ENCODE peak calls at places on chromosomes 12 and 14, in four cellular contexts. I, X, Q and T are unnamed samples.

GRCh38 chr12:107515446-107515958 is 170.1 kb upstream of the PWP1 start:
- DNase-seq in I (peak), X (peak), Q (peak), T (peak)

GRCh38 chr14:92497391-92497790 is 16.2 kb upstream of the RIN3 start:
- DNase-seq in I (no peak), X (no peak), Q (peak), T (no peak)

GRCh38 chr14:77647853-77648252 is 31.4 kb upstream of the SPTLC2 start:
- DNase-seq in I (no peak), X (no peak), Q (no peak), T (no peak)

GRCh38 chr12:1666685-1667162 is 24.1 kb upstream of the ADIPOR2 start:
- DNase-seq in I (no peak), X (peak), Q (no peak), T (no peak)

GRCh38 chr12:69880566-69880965 is 55.5 kb downstream of the MYRFL start:
- DNase-seq in I (peak), X (no peak), Q (no peak), T (peak)

GRCh38 chr14:92463141-92463540 is 50.4 kb upstream of the RIN3 start:
- DNase-seq in I (no peak), X (no peak), Q (peak), T (no peak)

GRCh38 chr12:123520567-123521474 is 12.7 kb downstream of the RILPL1 start:
- DNase-seq in I (no peak), X (no peak), Q (no peak), T (no peak)

GRCh38 chr12:118357327-118358007 is 15.2 kb downstream of the TAOK3 start:
- DNase-seq in I (peak), X (peak), Q (no peak), T (peak)

GRCh38 chr12:879641-880040 is 69.9 kb downstream of the RAD52 start:
- DNase-seq in I (peak), X (no peak), Q (no peak), T (peak)

GRCh38 chr12:95412826-95413311 is 61.1 kb upstream of the METAP2 start:
- DNase-seq in I (peak), X (no peak), Q (no peak), T (peak)

GRCh38 chr14:90053044-90053443 is 8.8 kb upstream of the KCNK13 start:
- DNase-seq in I (no peak), X (no peak), Q (no peak), T (no peak)

GRCh38 chr12:67966560-67966959 is 22.7 kb upstream of the IFNG-AS1 start:
- DNase-seq in I (no peak), X (peak), Q (no peak), T (no peak)

GRCh38 chr14:63499701-63500250 is 43.4 kb downstream of the PPP2R5E start:
- DNase-seq in I (peak), X (no peak), Q (no peak), T (no peak)

GRCh38 chr12:32365473-32366064 is 33.8 kb upstream of the FGD4 start:
- DNase-seq in I (peak), X (peak), Q (peak), T (peak)

GRCh38 chr14:93035917-93036651 is 79.6 kb downstream of the ITPK1 start:
- DNase-seq in I (peak), X (no peak), Q (no peak), T (peak)

GRCh38 chr12:113889076-113889475 is 77.0 kb downstream of the RBM19 start:
- DNase-seq in I (no peak), X (no peak), Q (no peak), T (peak)

GRCh38 chr14:92675421-92675820 is 73.0 kb downstream of the LGMN start:
- DNase-seq in I (no peak), X (peak), Q (no peak), T (no peak)

GRCh38 chr12:112303004-112303403 is 79.2 kb downstream of the HECTD4 start:
- DNase-seq in I (peak), X (peak), Q (no peak), T (peak)

GRCh38 chr12:20426191-20426590 is 57.9 kb downstream of the PDE3A start:
- DNase-seq in I (peak), X (no peak), Q (no peak), T (no peak)

GRCh38 chr14:96253140-96253539 is 2.9 kb upstream of the BDKRB1 start:
- DNase-seq in I (peak), X (no peak), Q (no peak), T (peak)

GRCh38 chr12:46499901-46500300 is 127.3 kb upstream of the SLC38A2 start:
- DNase-seq in I (no peak), X (peak), Q (no peak), T (no peak)

GRCh38 chr12:59119676-59120075 is 199.4 kb upstream of the LRIG3 start:
- DNase-seq in I (peak), X (no peak), Q (no peak), T (no peak)

GRCh38 chr14:21229821-21230220 is 39.4 kb downstream of the HNRNPC start:
- DNase-seq in I (no peak), X (no peak), Q (no peak), T (no peak)

GRCh38 chr14:36671149-36671548 is 9.5 kb downstream of the PAX9 start:
- DNase-seq in I (no peak), X (no peak), Q (no peak), T (no peak)

GRCh38 chr12:65784616-65785015 is 39.7 kb upstream of the HMGA2 start:
- DNase-seq in I (no peak), X (no peak), Q (no peak), T (no peak)

GRCh38 chr12:49515266-49515665 is 23.6 kb upstream of the KCNH3 start:
- DNase-seq in I (peak), X (no peak), Q (no peak), T (peak)

GRCh38 chr12:23771230-23771949 is 178.1 kb downstream of the SOX5 start:
- DNase-seq in I (peak), X (no peak), Q (no peak), T (peak)

GRCh38 chr12:129549656-129550055 is 354.2 kb downstream of the TMEM132D start:
- DNase-seq in I (no peak), X (no peak), Q (no peak), T (no peak)